ENCODE peak calls at places on chromosomes 6 and 20, in seven cellular contexts. Y, R, E, Q, M, S and B are unnamed samples.

GRCh38 chr6:6486595-6486994 is 101.9 kb upstream of the LY86 start:
- DNase-seq in Y (no peak), R (no peak), E (no peak), Q (no peak), M (no peak), S (no peak), B (no peak)

GRCh38 chr20:20931632-20932031 is 174.5 kb downstream of the LINC00237 start:
- DNase-seq in Y (no peak), R (no peak), E (no peak), Q (no peak), M (no peak), S (no peak), B (no peak)

GRCh38 chr6:31580807-31581437 is 1.3 kb downstream of the LTB start:
- DNase-seq in Y (peak), R (peak), E (peak), Q (peak), M (peak), S (peak), B (peak)

GRCh38 chr6:155085582-155086253 is 90.6 kb downstream of the TIAM2 start:
- DNase-seq in Y (no peak), R (no peak), E (no peak), Q (no peak), M (no peak), S (no peak), B (no peak)

GRCh38 chr6:121382467-121383121 is 48.3 kb upstream of the TBC1D32 start:
- DNase-seq in Y (no peak), R (no peak), E (no peak), Q (no peak), M (no peak), S (no peak), B (no peak)

GRCh38 chr6:11734861-11735652 is 43.5 kb downstream of the ADTRP start:
- DNase-seq in Y (no peak), R (no peak), E (no peak), Q (no peak), M (no peak), S (no peak), B (no peak)

GRCh38 chr20:32336918-32337347 is 21.2 kb upstream of the ASXL1 start:
- DNase-seq in Y (no peak), R (peak), E (no peak), Q (no peak), M (no peak), S (no peak), B (peak)

GRCh38 chr6:149419696-149420404 is 19.8 kb downstream of the SUMO4 start:
- DNase-seq in Y (no peak), R (no peak), E (no peak), Q (no peak), M (no peak), S (no peak), B (no peak)

GRCh38 chr6:164097557-164098398 is 683.3 kb downstream of the QKI start:
- DNase-seq in Y (no peak), R (no peak), E (no peak), Q (no peak), M (no peak), S (no peak), B (no peak)